ENCODE peak calls at places on chromosome 7, in four cellular contexts. I is heart right ventricle, S is GM12865, E is RWPE1. V is an unnamed sample.

GRCh38 chr7:32030904-32031692 is 39.1 kb downstream of the PDE1C start:
- DNase-seq in I (no peak), S (no peak), E (no peak), V (no peak)

GRCh38 chr7:159092701-159093121 is 52.0 kb downstream of the VIPR2 start:
- DNase-seq in I (no peak), S (no peak), E (no peak), V (no peak)

GRCh38 chr7:129574487-129574886 is 37.0 kb upstream of the NRF1 start:
- DNase-seq in I (peak), S (no peak), E (no peak), V (no peak)

GRCh38 chr7:107501593-107501992 is 31.7 kb downstream of the GPR22 start:
- DNase-seq in I (no peak), S (peak), E (peak), V (no peak)

GRCh38 chr7:151137841-151138540 is 29.5 kb downstream of the GBX1 start:
- DNase-seq in I (no peak), S (no peak), E (no peak), V (no peak)

GRCh38 chr7:130135208-130136205 is 65.2 kb downstream of the KLHDC10 start:
- DNase-seq in I (no peak), S (no peak), E (no peak), V (no peak)

GRCh38 chr7:80420876-80421275 is 91.0 kb downstream of the GNAT3 start:
- DNase-seq in I (no peak), S (no peak), E (no peak), V (no peak)

GRCh38 chr7:141685285-141686035 is 16.5 kb downstream of the DENND11 start:
- DNase-seq in I (no peak), S (no peak), E (no peak), V (no peak)

GRCh38 chr7:130667593-130668257 is 823 bp downstream of the COPG2 start:
- DNase-seq in I (no peak), S (no peak), E (no peak), V (no peak)

GRCh38 chr7:155456772-155457543 is 971 bp upstream of the EN2 start:
- DNase-seq in I (peak), S (no peak), E (peak), V (no peak)

GRCh38 chr7:155851892-155852291 is 39.6 kb upstream of the SHH start:
- DNase-seq in I (no peak), S (no peak), E (no peak), V (no peak)

GRCh38 chr7:44698046-44698580 is 50.5 kb upstream of the ZMIZ2 start:
- DNase-seq in I (no peak), S (no peak), E (no peak), V (no peak)

GRCh38 chr7:80517177-80517804 is 5.4 kb upstream of the GNAT3 start:
- DNase-seq in I (no peak), S (no peak), E (no peak), V (no peak)

GRCh38 chr7:54705436-54705835 is 53.6 kb downstream of the SEC61G start:
- DNase-seq in I (no peak), S (peak), E (peak), V (no peak)
- TF ChIP-seq CTCF in I (no peak), S (no peak), E (no peak), V (no peak)

DNA sequence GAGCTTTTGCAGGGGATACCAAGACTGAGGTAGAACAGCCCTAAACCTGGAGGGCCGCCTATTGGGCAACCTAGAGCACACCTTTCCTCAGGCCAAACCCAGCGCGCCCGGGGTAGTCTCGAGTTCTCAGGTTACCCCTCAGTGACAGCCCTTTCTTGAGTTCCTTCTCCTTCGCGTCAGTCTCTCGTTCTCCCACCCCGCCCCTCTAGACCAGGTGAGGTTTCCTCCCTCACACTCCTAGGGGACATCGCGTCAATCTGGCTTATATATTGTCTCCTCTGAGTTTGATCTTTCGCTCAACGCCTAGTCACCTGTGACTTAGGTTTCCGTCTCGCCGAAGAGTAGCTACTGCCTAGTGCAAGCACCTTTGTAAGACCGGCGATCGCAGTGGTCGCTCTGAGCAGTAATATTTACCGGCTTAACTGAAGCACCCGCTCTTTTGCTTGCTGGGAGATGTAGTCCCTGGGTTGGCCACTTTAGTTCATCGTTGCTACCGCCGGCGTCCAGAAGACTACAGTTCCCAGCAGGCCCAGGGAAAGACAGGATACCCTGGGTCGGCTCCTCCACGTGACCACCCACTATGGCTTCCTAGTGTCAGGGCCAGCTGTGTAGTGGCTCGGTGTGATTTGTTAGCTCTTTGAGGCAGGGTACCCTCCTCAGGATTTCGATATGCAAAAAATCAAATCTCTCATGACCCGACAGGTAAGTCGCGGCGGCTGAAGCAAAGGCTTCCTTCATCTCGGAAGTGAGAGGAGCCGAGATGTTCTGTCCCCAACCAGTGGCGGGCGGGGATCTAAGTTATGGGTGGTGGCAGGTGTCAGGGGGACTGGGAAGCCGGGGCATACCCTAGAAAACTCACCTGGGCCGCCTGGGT is at the start of gene VPS50:
- DNase-seq in I (peak), S (peak), E (peak), V (peak)
- TF ChIP-seq CTCF in I (no peak), S (no peak), E (no peak), V (no peak)

GRCh38 chr7:94276797-94277196 is 117.9 kb upstream of the COL1A2 start:
- DNase-seq in I (no peak), S (peak), E (no peak), V (no peak)
- TF ChIP-seq CTCF in I (peak), S (peak), E (peak), V (no peak)

GRCh38 chr7:100588438-100588837 is 2.3 kb downstream of the FBXO24 start:
- DNase-seq in I (no peak), S (peak), E (no peak), V (no peak)
- TF ChIP-seq CTCF in I (peak), S (peak), E (no peak), V (peak)

V was measured in mesothelial cell of epicardium.